ENCODE peak calls at places on chromosomes 11 and 22, in seven cellular contexts. P is colonic mucosa, G is ascending aorta, D is Peyer's patch, N is heart right ventricle, E is lower lobe of right lung, L is stomach. Z is an unnamed sample. For H3K9me3, the result is how much of the 10 kb centered on the place peaks cover.

GRCh38 chr11:118436639-118437045 is 350 bp downstream of the KMT2A start:
- DNase-seq in P (no peak), G (no peak), D (peak), N (peak), E (peak), L (no peak), Z (no peak)

GRCh38 chr11:84722583-84723108 is 904.5 kb downstream of the DLG2 start:
- DNase-seq in P (no peak), G (no peak), D (no peak), N (no peak), E (no peak), L (no peak), Z (no peak)

GRCh38 chr11:76620471-76620870 is 50.1 kb downstream of the LRRC32 start:
- DNase-seq in P (no peak), G (no peak), D (no peak), N (no peak), E (no peak), L (no peak), Z (no peak)

GRCh38 chr11:117875397-117876048 is 935 bp downstream of the FXYD6 start:
- DNase-seq in P (no peak), G (no peak), D (no peak), N (no peak), E (no peak), L (no peak), Z (peak)

GRCh38 chr22:35133702-35134395 is 67.9 kb downstream of the ISX start:
- DNase-seq in P (peak), G (no peak), D (no peak), N (no peak), E (no peak), L (no peak), Z (no peak)

GRCh38 chr22:19784396-19785175 is 24.0 kb downstream of the TBX1 start:
- DNase-seq in P (no peak), G (no peak), D (no peak), N (peak), E (peak), L (no peak), Z (no peak)

GRCh38 chr22:32590556-32590955 is 115.9 kb downstream of the FBXO7 start:
- DNase-seq in P (no peak), G (no peak), D (no peak), N (no peak), E (no peak), L (no peak), Z (no peak)

GRCh38 chr11:45997599-45997998 is 75.1 kb downstream of the LARGE2 start:
- DNase-seq in P (no peak), G (no peak), D (no peak), N (no peak), E (no peak), L (no peak), Z (no peak)

GRCh38 chr11:57434640-57435546 is 8.0 kb upstream of the SLC43A3 start:
- DNase-seq in P (no peak), G (no peak), D (no peak), N (no peak), E (no peak), L (no peak), Z (no peak)

GRCh38 chr11:8693555-8693954 is 11.0 kb downstream of the RPL27A start:
- DNase-seq in P (no peak), G (no peak), D (peak), N (no peak), E (no peak), L (no peak), Z (no peak)

GRCh38 chr22:49240016-49240380 is 587.7 kb downstream of the BRD1 start:
- DNase-seq in P (no peak), G (no peak), D (no peak), N (no peak), E (no peak), L (no peak), Z (no peak)

GRCh38 chr11:78595431-78596130 is 20.9 kb upstream of the NARS2 start:
- DNase-seq in P (no peak), G (no peak), D (no peak), N (no peak), E (no peak), L (no peak), Z (no peak)

GRCh38 chr22:43160497-43161126 is 9.3 kb downstream of the TSPO start:
- DNase-seq in P (no peak), G (no peak), D (no peak), N (no peak), E (no peak), L (no peak), Z (no peak)

GRCh38 chr11:117575856-117576255 is 221.2 kb downstream of the DSCAML1 start:
- DNase-seq in P (no peak), G (no peak), D (no peak), N (no peak), E (no peak), L (no peak), Z (no peak)

GRCh38 chr11:121889931-121890330 is 226.1 kb downstream of the BLID start:
- DNase-seq in P (no peak), G (no peak), D (no peak), N (no peak), E (no peak), L (no peak), Z (no peak)

GRCh38 chr22:42270512-42271190 is at the start of gene TCF20:
- DNase-seq in P (peak), G (no peak), D (peak), N (peak), E (peak), L (peak), Z (peak)

GRCh38 chr11:66274219-66274618 is 3.8 kb upstream of the CNIH2 start:
- DNase-seq in P (no peak), G (no peak), D (no peak), N (no peak), E (no peak), L (no peak), Z (no peak)
- H3K9me3 ChIP-seq in P (under half), G (under half), D (under half), N (under half), E (under half), L (under half), Z (under half)

DNA sequence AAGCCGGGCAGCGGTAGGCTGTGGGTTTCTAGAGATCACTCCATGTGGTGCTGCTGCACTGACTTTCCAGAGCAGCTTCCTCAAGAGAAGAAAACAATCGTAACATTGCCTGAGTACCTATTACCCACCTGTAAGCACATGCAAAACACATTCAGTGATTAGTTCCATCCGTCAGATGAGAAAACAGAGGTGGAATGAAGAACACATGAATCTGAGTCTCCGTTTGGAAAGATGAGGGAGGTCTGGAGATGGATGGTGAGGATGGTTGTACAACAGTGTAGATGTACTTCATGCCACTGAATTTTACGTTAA is 7.5 kb upstream of the SLCO2B1 start:
- DNase-seq in P (no peak), G (no peak), D (no peak), N (no peak), E (no peak), L (no peak), Z (no peak)
- TF ChIP-seq CTCF in P (no peak), G (no peak), D (no peak), N (no peak), E (no peak), L (no peak), Z (no peak)

GRCh38 chr11:16789061-16789415 is 50.6 kb downstream of the C11orf58 start:
- DNase-seq in P (no peak), G (no peak), D (no peak), N (no peak), E (peak), L (no peak), Z (no peak)
- H3K27ac ChIP-seq in P (no peak), G (peak), D (no peak), N (peak), E (peak), L (peak), Z (no peak)

DNA sequence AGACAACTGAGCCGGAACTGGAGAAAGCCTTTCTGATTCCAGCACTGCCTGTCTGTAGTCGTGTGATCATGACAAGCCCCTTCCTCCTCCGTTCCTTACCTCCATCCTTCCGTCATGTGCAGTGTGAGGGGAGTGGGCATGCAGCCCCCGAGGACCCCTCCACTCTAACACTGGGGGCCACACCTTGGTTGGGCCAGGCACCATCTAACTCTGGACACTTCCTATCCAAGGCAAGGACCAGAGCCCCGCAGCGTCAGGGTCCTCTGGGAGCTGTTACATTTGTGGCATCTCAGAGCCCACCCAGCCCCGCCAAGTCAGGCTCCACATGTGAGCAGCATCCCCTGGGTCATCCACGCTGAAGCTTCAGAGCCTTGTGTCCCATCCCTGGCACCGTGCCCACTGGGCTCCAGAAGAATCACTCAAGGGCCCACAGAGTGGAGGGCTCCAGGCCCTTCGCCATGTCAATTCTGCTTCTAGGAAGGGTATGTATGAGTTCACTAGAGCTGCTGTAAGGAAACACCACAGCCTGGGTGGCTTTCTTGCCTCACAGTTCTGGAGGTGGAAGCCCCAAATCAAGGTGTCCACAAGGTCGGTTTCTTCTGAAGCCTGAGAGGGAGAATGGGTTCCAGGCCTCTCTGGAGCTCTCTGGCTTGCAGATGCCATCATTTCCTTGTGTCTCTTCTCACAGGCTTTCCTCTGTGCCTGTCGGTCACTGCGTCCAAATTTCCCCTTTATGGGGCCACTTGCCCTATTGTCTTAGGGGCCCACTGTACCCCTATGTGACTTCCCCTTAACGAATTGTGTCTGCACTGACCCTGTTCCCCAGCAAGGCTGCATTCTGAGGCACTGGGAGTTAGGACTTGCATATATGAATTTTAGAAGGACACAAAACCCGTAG is 1475.8 kb downstream of the TBC1D22A start:
- DNase-seq in P (no peak), G (no peak), D (no peak), N (no peak), E (no peak), L (peak), Z (no peak)
- H3K9me3 ChIP-seq in P (under half), G (under half), D (under half), N (under half), E (under half), L (under half), Z (under half)

GRCh38 chr11:62054484-62055121 is 69.2 kb upstream of the INCENP start:
- DNase-seq in P (peak), G (no peak), D (peak), N (no peak), E (peak), L (peak), Z (no peak)
- TF ChIP-seq CTCF in P (peak), G (peak), D (peak), N (no peak), E (peak), L (peak), Z (peak)

DNA sequence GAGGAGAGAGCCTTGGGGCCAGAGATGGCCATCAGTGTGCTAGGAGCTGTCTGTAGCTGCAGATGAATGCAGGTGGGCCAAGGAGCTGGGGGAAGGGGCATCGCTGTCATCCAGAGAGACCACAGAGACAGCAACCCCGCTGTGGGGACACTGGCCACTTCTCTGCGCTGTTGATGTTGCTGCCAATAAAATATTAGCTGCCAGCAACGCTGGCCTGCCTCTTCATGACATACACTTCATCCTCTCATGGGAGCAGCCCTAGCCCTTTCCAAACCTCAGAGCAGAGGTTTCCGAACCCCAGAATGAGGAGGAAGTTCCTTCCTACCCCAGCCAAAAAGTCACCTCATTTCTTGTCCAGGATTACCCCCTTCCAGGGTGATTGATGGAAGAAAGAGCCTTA is 106.2 kb downstream of the PARVA start:
- DNase-seq in P (no peak), G (no peak), D (no peak), N (peak), E (no peak), L (no peak), Z (no peak)
- H3K27ac ChIP-seq in P (no peak), G (no peak), D (no peak), N (peak), E (no peak), L (no peak), Z (peak)

Z was measured in left ventricle myocardium inferior.